ENCODE peak calls at places on chromosomes 2 and 18, in eight cellular contexts. Z, A, K, N, E, D, H and S are unnamed samples.
A peak's percentile ranks its signal among the peaks of the same experiment; 100 is the strongest.

GRCh38 chr2:153986488-153987229 is 114.9 kb downstream of the GALNT13 start:
- DNase-seq in Z (peak; percentile 16), A (no peak), K (peak; percentile 10), N (peak; percentile 52), E (no peak), D (no peak), H (no peak), S (no peak)

GRCh38 chr2:216499641-216500218 is 1.1 kb downstream of the RPL37A start:
- DNase-seq in Z (no peak), A (no peak), K (no peak), N (no peak), E (peak; percentile 19), D (no peak), H (no peak), S (no peak)

GRCh38 chr2:215664847-215665525 is 229.1 kb upstream of the FN1 start:
- DNase-seq in Z (peak; percentile 51), A (no peak), K (peak; percentile 41), N (peak; percentile 31), E (peak; percentile 93), D (no peak), H (no peak), S (no peak)

GRCh38 chr2:177753682-177754475 is 318.7 kb downstream of the PDE11A start:
- DNase-seq in Z (peak; percentile 18), A (peak; percentile 80), K (no peak), N (peak; percentile 24), E (peak; percentile 82), D (peak; percentile 33), H (peak; percentile 85), S (peak; percentile 15)

GRCh38 chr2:127084611-127085031 is 22.3 kb downstream of the BIN1 start:
- DNase-seq in Z (no peak), A (no peak), K (no peak), N (no peak), E (no peak), D (no peak), H (no peak), S (no peak)

GRCh38 chr18:23779696-23780303 is 90.5 kb downstream of the LAMA3 start:
- DNase-seq in Z (peak; percentile 25), A (no peak), K (peak; percentile 54), N (peak; percentile 12), E (peak; percentile 28), D (no peak), H (no peak), S (no peak)

GRCh38 chr2:38907242-38907641 is 17.6 kb downstream of the ARHGEF33 start:
- DNase-seq in Z (no peak), A (no peak), K (no peak), N (no peak), E (no peak), D (no peak), H (no peak), S (no peak)

GRCh38 chr18:8364385-8364784 is 244.9 kb upstream of the RAB12 start:
- DNase-seq in Z (no peak), A (no peak), K (no peak), N (no peak), E (no peak), D (no peak), H (no peak), S (no peak)

GRCh38 chr18:45167109-45167551 is 448.1 kb upstream of the SLC14A2 start:
- DNase-seq in Z (no peak), A (no peak), K (no peak), N (no peak), E (peak; percentile 44), D (no peak), H (no peak), S (no peak)

GRCh38 chr2:195533771-195534642 is 123.0 kb upstream of the SLC39A10 start:
- DNase-seq in Z (peak; percentile 38), A (peak; percentile 46), K (no peak), N (peak; percentile 61), E (peak; percentile 94), D (peak; percentile 32), H (no peak), S (no peak)

GRCh38 chr2:85437488-85438290 is 19.2 kb downstream of the SH2D6 start:
- DNase-seq in Z (peak; percentile 89), A (peak; percentile 92), K (no peak), N (no peak), E (peak; percentile 77), D (peak; percentile 93), H (peak; percentile 84), S (no peak)

GRCh38 chr2:181444654-181445053 is 12.5 kb upstream of the ITGA4 start:
- DNase-seq in Z (no peak), A (no peak), K (no peak), N (no peak), E (no peak), D (no peak), H (no peak), S (no peak)

GRCh38 chr2:23698733-23699391 is 228.1 kb downstream of the ATAD2B start:
- DNase-seq in Z (no peak), A (peak; percentile 16), K (no peak), N (no peak), E (peak; percentile 33), D (no peak), H (no peak), S (no peak)

GRCh38 chr2:197210450-197210849 is 100.1 kb downstream of the ANKRD44 start:
- DNase-seq in Z (no peak), A (no peak), K (no peak), N (no peak), E (no peak), D (no peak), H (no peak), S (no peak)

GRCh38 chr2:197208841-197209240 is 101.7 kb downstream of the ANKRD44 start:
- DNase-seq in Z (no peak), A (no peak), K (no peak), N (no peak), E (no peak), D (no peak), H (no peak), S (no peak)

GRCh38 chr2:197209274-197209673 is 101.3 kb downstream of the ANKRD44 start:
- DNase-seq in Z (no peak), A (no peak), K (no peak), N (no peak), E (no peak), D (no peak), H (no peak), S (no peak)

GRCh38 chr2:197208029-197208428 is 102.6 kb downstream of the ANKRD44 start:
- DNase-seq in Z (no peak), A (no peak), K (no peak), N (no peak), E (no peak), D (no peak), H (no peak), S (no peak)

GRCh38 chr2:197209742-197210408 is 100.7 kb downstream of the ANKRD44 start:
- DNase-seq in Z (no peak), A (no peak), K (no peak), N (no peak), E (no peak), D (no peak), H (no peak), S (no peak)
- TF ChIP-seq POLR2A in Z (no peak), A (no peak), K (no peak), N (no peak), E (no peak), D (no peak), H (no peak), S (no peak)

DNA sequence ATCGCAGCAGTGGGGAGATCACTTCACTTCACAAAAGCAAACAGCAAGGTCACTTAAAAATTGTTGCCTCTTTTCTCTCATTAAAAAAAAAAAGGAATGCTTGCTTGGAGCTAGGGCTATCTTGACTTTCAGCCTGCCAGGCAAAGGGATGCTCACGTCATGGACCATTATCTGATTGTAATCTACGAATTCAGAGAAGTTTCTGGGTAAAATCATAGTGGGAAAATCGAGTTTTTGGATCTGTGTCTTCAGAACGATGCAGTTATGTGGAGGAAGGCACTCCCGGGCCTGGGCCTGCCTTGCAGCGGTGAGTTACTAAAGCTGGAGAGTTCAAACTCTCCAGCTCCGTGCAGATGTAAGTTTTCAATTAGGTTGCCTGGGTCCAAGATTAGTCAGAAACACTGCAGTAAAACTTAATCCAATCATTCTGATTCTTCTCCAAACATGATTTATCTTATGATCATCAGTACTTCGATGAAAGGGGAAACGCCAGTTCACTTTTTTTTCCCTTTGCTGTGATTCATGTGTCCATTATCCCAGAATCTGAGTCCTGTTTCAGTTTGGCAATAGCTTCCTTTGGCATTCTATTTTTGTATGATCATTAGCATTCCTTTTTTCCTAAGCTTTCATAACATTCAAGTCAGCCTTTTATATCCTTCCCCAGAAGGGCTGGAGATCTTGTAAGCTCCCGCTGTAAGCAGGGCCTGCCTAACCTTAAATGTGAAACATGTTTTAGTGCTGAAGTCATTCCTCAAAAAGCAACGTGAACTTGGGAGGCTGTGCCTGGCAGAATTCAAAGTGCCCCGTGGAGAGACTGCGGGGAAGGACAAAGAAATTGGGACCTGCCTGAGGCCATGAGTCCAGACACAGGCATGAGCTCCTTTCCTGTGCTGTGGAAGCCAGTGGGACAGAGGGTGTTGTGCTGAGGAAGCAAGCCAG is 119.3 kb upstream of the TWIST2 start:
- DNase-seq in Z (no peak), A (no peak), K (no peak), N (no peak), E (peak; percentile 76), D (no peak), H (peak; percentile 70), S (no peak)
- H3K27ac ChIP-seq in Z (no peak overlapping the region), A (peak overlapping the region; percentile 66), K (no peak overlapping the region), N (no peak overlapping the region), E (peak overlapping the region; percentile 98), D (peak overlapping the region; percentile 20), H (peak overlapping the region; percentile 94), S (peak overlapping the region; percentile 90)

DNA sequence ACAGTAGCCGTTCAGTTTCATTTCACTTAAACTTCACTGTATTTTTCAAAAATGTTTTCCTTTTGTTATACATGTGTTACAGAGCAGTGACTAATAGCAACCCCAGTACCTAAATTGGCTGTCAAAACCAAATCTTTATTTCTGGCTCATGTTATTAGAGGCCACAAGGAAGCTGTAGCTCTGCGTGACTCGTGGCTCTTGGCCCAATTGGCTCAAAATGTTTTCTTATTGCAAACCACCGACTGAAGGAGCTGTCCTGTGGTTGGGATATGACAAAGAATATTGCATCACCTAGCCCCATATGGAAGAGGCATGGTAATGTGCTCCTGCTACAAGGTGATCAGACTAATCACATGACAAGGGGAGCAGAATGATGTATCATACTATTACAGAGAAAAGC is 1058.6 kb downstream of the CBLN2 start:
- DNase-seq in Z (no peak), A (no peak), K (no peak), N (no peak), E (no peak), D (no peak), H (no peak), S (no peak)
- H3K9me3 ChIP-seq in Z (no peaks in the 10 kb centered on the region), A (no peaks in the 10 kb centered on the region), K (no peaks in the 10 kb centered on the region), N (peaks cover 4% of the 10 kb centered on the region), E (peaks cover 13% of the 10 kb centered on the region), D (no peaks in the 10 kb centered on the region), H (no peaks in the 10 kb centered on the region), S (peaks cover 14% of the 10 kb centered on the region)

DNA sequence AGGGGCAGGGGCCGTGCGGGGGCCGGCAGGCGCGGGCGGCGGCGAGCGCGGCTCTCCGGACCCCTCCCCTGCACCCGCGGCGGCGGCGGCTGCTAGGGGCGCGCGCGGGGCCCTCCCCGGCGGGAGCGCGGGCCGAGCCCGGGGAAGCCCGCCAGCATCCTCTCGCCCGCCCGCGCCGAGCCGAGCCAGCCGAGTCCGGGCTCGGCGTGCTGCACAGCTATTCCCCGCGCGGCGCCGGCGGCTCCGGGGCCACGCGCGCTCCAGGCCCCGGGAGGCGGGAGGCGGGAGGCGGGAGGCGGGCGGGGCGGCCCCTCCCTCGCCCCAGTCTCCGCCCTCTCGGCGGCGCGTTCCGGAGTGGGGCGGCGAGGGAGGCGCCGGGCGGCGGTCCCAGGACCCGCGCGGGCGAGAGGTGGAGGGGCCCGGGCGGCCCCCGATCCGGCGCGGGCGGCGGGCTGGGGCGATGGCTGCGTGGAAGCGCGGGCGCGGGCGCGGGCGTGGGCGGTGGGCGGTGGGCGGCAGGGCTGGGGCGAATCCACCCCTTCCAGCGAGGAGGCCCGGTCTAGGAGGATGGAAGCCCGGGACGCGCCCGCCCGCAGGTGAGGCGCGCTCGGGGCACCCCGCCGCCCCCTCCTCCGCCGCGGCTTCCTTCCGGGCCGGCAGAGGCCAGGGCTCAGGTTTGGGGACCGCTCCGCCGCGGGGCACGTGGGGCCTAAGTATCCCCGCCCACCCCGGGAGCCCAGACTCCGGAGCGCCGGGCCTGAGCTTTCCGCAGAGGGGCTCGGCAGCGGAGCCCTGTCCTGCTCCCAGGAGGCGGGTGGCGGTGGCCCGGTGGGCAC is at the start of gene ADCY3:
- DNase-seq in Z (peak; percentile 66), A (peak; percentile 56), K (no peak), N (no peak), E (peak; percentile 29), D (peak; percentile 42), H (peak; percentile 40), S (no peak)
- TF ChIP-seq POLR2A in Z (peak; percentile 36), A (no peak), K (no peak), N (no peak), E (no peak), D (no peak), H (peak; percentile 27), S (no peak)